ENCODE peak calls at places on chromosomes 1 and 21, in nine cellular contexts. C is hepatocyte, P is MM.1S, O is breast epithelium, T is pancreas, E is neural progenitor cell, H is AG04450, Z is cardiac fibroblast, Y is endothelial cell of umbilical vein. R is an unnamed sample.

GRCh38 chr21:29163381-29164115 is 33.1 kb downstream of the MAP3K7CL start:
- DNase-seq in O (no peak), T (no peak), H (no peak), E (no peak), Y (no peak), P (no peak), C (no peak), Z (peak), R (no peak)

GRCh38 chr1:237171564-237172485 is 129.8 kb downstream of the RYR2 start:
- DNase-seq in Z (peak), H (no peak), Y (peak), O (no peak), E (no peak), C (no peak), P (no peak), T (no peak), R (no peak)

GRCh38 chr1:5111581-5111980 is 457.2 kb downstream of the AJAP1 start:
- DNase-seq in T (no peak), C (no peak), Y (no peak), P (no peak), Z (no peak), E (no peak), H (no peak), O (no peak), R (no peak)

GRCh38 chr1:110502402-110502801 is 16.6 kb downstream of the KCNA10 start:
- DNase-seq in E (no peak), Y (no peak), H (no peak), T (no peak), Z (no peak), O (no peak), C (no peak), P (no peak), R (no peak)

GRCh38 chr1:32724678-32725594 is 22.4 kb upstream of the SYNC start:
- DNase-seq in O (no peak), H (peak), Z (peak), E (peak), P (peak), Y (peak), C (peak), T (no peak), R (peak)

GRCh38 chr1:21491483-21492170 is 17.6 kb upstream of the ALPL start:
- DNase-seq in T (no peak), O (no peak), P (no peak), Z (peak), H (no peak), C (no peak), E (no peak), Y (no peak), R (no peak)

GRCh38 chr21:42525676-42526378 is 12.2 kb downstream of the SLC37A1 start:
- DNase-seq in Z (no peak), E (no peak), T (no peak), Y (no peak), O (no peak), H (no peak), P (no peak), C (no peak), R (no peak)

GRCh38 chr21:17460094-17460493 is 52.7 kb upstream of the CXADR start:
- DNase-seq in Y (no peak), C (no peak), O (no peak), P (no peak), Z (peak), H (no peak), T (no peak), E (no peak), R (peak)

GRCh38 chr1:227947678-227948492 is at the start of gene WNT9A:
- DNase-seq in T (peak), E (peak), Z (peak), O (no peak), H (no peak), C (peak), P (no peak), Y (peak), R (no peak)

GRCh38 chr1:117512728-117513321 is 93.0 kb upstream of the TENT5C start:
- DNase-seq in P (peak), H (no peak), Y (peak), E (peak), C (peak), Z (peak), T (no peak), O (no peak), R (no peak)

GRCh38 chr1:88877382-88877825 is 14.0 kb downstream of the GTF2B start:
- DNase-seq in O (no peak), P (peak), C (peak), Y (peak), E (peak), H (no peak), Z (peak), T (no peak), R (no peak)

GRCh38 chr1:210246447-210246846 is 13.9 kb downstream of the SERTAD4 start:
- DNase-seq in Y (peak), Z (peak), O (no peak), C (no peak), H (peak), T (no peak), P (peak), E (no peak), R (no peak)

GRCh38 chr21:36576441-36576840 is 96.5 kb upstream of the CLDN14 start:
- DNase-seq in Z (no peak), O (no peak), T (no peak), Y (no peak), P (no peak), E (no peak), H (no peak), C (no peak), R (no peak)

GRCh38 chr1:109269981-109270622 is 12.8 kb downstream of the PSRC1 start:
- DNase-seq in C (no peak), O (no peak), P (no peak), E (no peak), Y (no peak), T (no peak), Z (no peak), H (no peak), R (no peak)

GRCh38 chr1:20282544-20282943 is 8.1 kb upstream of the VWA5B1 start:
- DNase-seq in T (no peak), P (no peak), O (peak), Z (no peak), C (no peak), H (no peak), E (no peak), Y (no peak), R (no peak)

GRCh38 chr1:226134170-226135058 is 52.1 kb downstream of the ACBD3 start:
- DNase-seq in O (no peak), H (no peak), C (no peak), E (no peak), P (no peak), T (no peak), Z (no peak), Y (no peak), R (no peak)

GRCh38 chr21:42309753-42310213 is 5.4 kb downstream of the TFF3 start:
- DNase-seq in T (no peak), P (peak), H (no peak), O (no peak), E (peak), C (peak), Y (peak), Z (peak), R (peak)

GRCh38 chr1:154962238-154962678 is 676 bp upstream of the PYGO2 start:
- DNase-seq in P (peak), H (no peak), Y (peak), E (peak), Z (peak), O (no peak), C (no peak), T (no peak), R (no peak)

GRCh38 chr1:90726716-90727480 is 9.8 kb upstream of the BARHL2 start:
- DNase-seq in P (no peak), H (no peak), T (no peak), O (no peak), E (peak), C (no peak), Z (no peak), Y (no peak), R (no peak)

GRCh38 chr1:160159846-160160245 is 8.4 kb downstream of the ATP1A4 start:
- DNase-seq in P (no peak), O (no peak), Y (no peak), H (no peak), T (no peak), C (no peak), Z (no peak), E (no peak), R (no peak)

GRCh38 chr1:243734311-243734700 is 115.7 kb downstream of the AKT3 start:
- DNase-seq in H (no peak), Z (peak), O (no peak), C (no peak), P (no peak), T (no peak), E (no peak), Y (no peak), R (no peak)

GRCh38 chr21:29360799-29361765 is 62.4 kb downstream of the BACH1 start:
- DNase-seq in T (peak), H (no peak), Z (no peak), P (no peak), Y (no peak), O (no peak), C (peak), E (peak), R (no peak)

GRCh38 chr1:173661763-173662162 is 7.9 kb downstream of the ANKRD45 start:
- DNase-seq in Z (no peak), O (no peak), C (no peak), H (no peak), E (no peak), T (no peak), P (no peak), Y (no peak), R (no peak)

GRCh38 chr1:182784556-182785171 is 4.9 kb upstream of the NPL start:
- DNase-seq in P (peak), Y (peak), C (peak), E (peak), Z (peak), H (no peak), O (no peak), T (no peak), R (no peak)

GRCh38 chr1:68230901-68231626 is 1.3 kb downstream of the WLS start:
- DNase-seq in E (peak), H (no peak), Y (no peak), P (peak), Z (no peak), O (peak), C (peak), T (peak), R (no peak)

GRCh38 chr1:53061859-53062714 is at the start of gene PODN:
- DNase-seq in E (peak), C (peak), Z (peak), T (no peak), Y (no peak), H (no peak), O (no peak), P (no peak), R (no peak)

GRCh38 chr1:236795757-236796719 is 946 bp downstream of the MTR start:
- DNase-seq in T (peak), O (no peak), H (no peak), P (peak), E (peak), Y (peak), Z (peak), C (peak), R (no peak)

GRCh38 chr1:20931930-20932436 is 144.9 kb upstream of the HP1BP3 start:
- DNase-seq in T (no peak), Z (no peak), C (no peak), E (no peak), H (no peak), Y (no peak), O (no peak), P (no peak), R (no peak)

GRCh38 chr21:37878946-37879660 is 37.2 kb downstream of the KCNJ6 start:
- DNase-seq in H (peak), E (no peak), Z (peak), O (no peak), Y (peak), P (no peak), T (no peak), C (peak), R (no peak)

GRCh38 chr1:206589206-206589605 is 23.1 kb downstream of the EIF2D start:
- DNase-seq in H (peak), T (no peak), O (no peak), Z (peak), E (no peak), C (peak), P (no peak), Y (peak), R (peak)

GRCh38 chr1:145690587-145691558 is 16.3 kb downstream of the PDZK1 start:
- DNase-seq in C (no peak), P (peak), Z (peak), Y (peak), E (no peak), H (peak), T (no peak), O (peak), R (no peak)

GRCh38 chr1:27887215-27888035 is 15.1 kb downstream of the THEMIS2 start:
- DNase-seq in Z (no peak), H (no peak), O (no peak), Y (no peak), T (no peak), P (no peak), C (no peak), E (no peak), R (no peak)

GRCh38 chr1:204601979-204602653 is 83.4 kb downstream of the LRRN2 start:
- DNase-seq in O (no peak), Z (no peak), C (no peak), E (no peak), Y (no peak), P (no peak), T (no peak), H (no peak), R (no peak)

GRCh38 chr1:79255421-79255820 is 248.9 kb upstream of the ADGRL4 start:
- DNase-seq in C (no peak), T (no peak), P (no peak), H (no peak), E (no peak), O (no peak), Z (no peak), Y (no peak), R (no peak)

GRCh38 chr1:91611498-91611917 is 110.9 kb downstream of the CDC7 start:
- DNase-seq in T (no peak), C (peak), E (peak), O (no peak), P (no peak), H (no peak), Y (no peak), Z (no peak), R (peak)

GRCh38 chr1:22880174-22880601 is 92.5 kb downstream of the LACTBL1 start:
- DNase-seq in C (no peak), H (no peak), Y (peak), O (no peak), T (no peak), E (no peak), Z (peak), P (no peak), R (no peak)

GRCh38 chr1:70896224-70896623 is 151.4 kb downstream of the PTGER3 start:
- DNase-seq in E (peak), T (no peak), H (no peak), O (no peak), Z (no peak), P (no peak), Y (no peak), C (no peak), R (no peak)

GRCh38 chr1:58432813-58433668 is 113.5 kb downstream of the OMA1 start:
- DNase-seq in Y (peak), O (no peak), E (peak), P (no peak), Z (peak), T (peak), C (peak), H (peak), R (peak)

GRCh38 chr1:18962121-18962721 is 5.7 kb upstream of the IFFO2 start:
- DNase-seq in Z (peak), O (peak), P (no peak), H (no peak), T (no peak), Y (no peak), C (no peak), E (no peak), R (no peak)

GRCh38 chr1:38402230-38402815 is 355.7 kb upstream of the POU3F1 start:
- DNase-seq in C (no peak), P (no peak), H (no peak), E (no peak), Y (no peak), Z (no peak), T (no peak), O (no peak), R (no peak)

DNA sequence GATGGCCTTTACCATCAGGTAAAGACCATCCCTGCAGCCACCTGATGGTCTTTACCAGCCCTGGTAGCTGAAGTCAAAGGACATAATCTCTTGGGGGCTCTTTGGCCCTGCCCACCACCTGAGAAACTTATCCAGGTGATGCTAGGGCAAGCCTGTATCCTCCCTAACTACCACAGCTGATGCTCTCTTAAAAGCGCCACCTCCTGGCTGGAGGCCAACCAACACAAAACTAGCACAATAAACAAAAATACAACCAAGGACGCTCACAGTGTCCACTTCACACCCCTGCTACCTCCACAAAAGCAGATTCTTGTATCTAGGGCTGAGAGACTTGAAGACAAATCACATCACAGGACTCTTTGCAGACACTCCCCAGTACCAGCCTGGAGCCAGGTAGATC is 357.1 kb upstream of the POU3F1 start:
- DNase-seq in P (no peak), O (no peak), Z (no peak), H (no peak), E (no peak), T (no peak), Y (no peak), C (no peak), R (no peak)
- TF ChIP-seq CTCF in P (peak), O (no peak), Z (no peak), H (no peak), E (peak), T (no peak), Y (no peak), C (no peak), R (no peak)

GRCh38 chr1:201060586-201060985 is 37.1 kb upstream of the KIF21B start:
- DNase-seq in P (no peak), T (no peak), H (no peak), C (no peak), O (no peak), E (no peak), Z (no peak), Y (no peak), R (no peak)

GRCh38 chr1:201061886-201062285 is 38.4 kb upstream of the KIF21B start:
- DNase-seq in O (no peak), Z (no peak), T (no peak), C (no peak), P (no peak), Y (no peak), E (no peak), H (no peak), R (no peak)

GRCh38 chr1:201063190-201063544 is 39.7 kb upstream of the KIF21B start:
- DNase-seq in C (no peak), O (no peak), T (no peak), Z (no peak), E (no peak), Y (no peak), H (no peak), P (no peak), R (no peak)

GRCh38 chr1:201061049-201061448 is 37.5 kb upstream of the KIF21B start:
- DNase-seq in T (peak), C (no peak), Z (no peak), H (no peak), P (no peak), O (no peak), E (no peak), Y (no peak), R (no peak)

DNA sequence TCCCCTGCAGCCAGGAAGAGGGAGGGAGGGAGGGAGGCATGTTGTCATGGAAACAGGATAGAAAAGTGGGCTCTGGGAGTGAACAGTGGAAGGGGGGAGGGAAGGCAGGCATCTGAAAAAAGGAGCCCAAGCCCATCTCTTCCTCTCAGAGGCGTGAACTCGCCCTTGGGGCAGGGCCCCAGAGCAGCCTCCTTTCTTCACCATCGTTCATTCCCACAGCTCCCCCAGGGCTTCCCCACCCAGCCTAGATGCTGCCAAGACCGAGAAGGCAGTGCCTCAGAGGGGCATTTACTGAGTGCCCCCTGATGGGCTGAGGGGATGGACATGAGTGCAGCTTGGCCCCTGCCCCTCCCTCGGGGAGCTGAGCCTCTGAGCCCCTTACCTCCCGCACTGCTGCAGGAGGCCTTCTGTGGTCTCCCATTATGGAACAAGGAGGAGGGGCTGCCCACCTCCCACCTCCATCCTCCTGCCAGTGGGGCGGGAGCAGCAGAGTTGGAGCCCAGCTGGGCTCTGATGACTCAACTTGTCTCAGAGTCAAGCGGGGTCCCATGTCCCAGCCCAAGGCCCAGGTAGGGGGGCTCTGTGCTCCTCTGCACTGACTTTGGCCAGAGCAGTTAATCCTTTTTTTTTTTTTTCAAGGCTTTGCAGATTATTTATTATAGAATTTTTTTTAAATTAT is 39.1 kb upstream of the KIF21B start:
- DNase-seq in E (peak), H (no peak), O (no peak), Z (no peak), Y (no peak), C (no peak), P (no peak), T (no peak), R (no peak)
- H3K4me3 ChIP-seq in E (no peak), H (no peak), O (no peak), Z (no peak), Y (no peak), C (no peak), P (no peak), T (no peak), R (no peak)

GRCh38 chr1:198638441-198638840 is 399 bp upstream of the PTPRC start:
- DNase-seq in E (no peak), C (no peak), H (no peak), T (no peak), P (no peak), Y (no peak), Z (no peak), O (no peak), R (no peak)

GRCh38 chr1:198637157-198637556 is 1.7 kb upstream of the PTPRC start:
- DNase-seq in E (no peak), H (no peak), O (no peak), P (no peak), C (no peak), T (no peak), Y (no peak), Z (no peak), R (no peak)

GRCh38 chr1:198639581-198640235 is 868 bp downstream of the PTPRC start:
- DNase-seq in P (peak), Z (no peak), C (no peak), H (no peak), Y (no peak), O (no peak), E (no peak), T (no peak), R (no peak)

GRCh38 chr1:198637915-198638437 is 864 bp upstream of the PTPRC start:
- DNase-seq in Y (no peak), T (no peak), H (no peak), O (no peak), Z (no peak), C (no peak), P (no peak), E (no peak), R (no peak)

DNA sequence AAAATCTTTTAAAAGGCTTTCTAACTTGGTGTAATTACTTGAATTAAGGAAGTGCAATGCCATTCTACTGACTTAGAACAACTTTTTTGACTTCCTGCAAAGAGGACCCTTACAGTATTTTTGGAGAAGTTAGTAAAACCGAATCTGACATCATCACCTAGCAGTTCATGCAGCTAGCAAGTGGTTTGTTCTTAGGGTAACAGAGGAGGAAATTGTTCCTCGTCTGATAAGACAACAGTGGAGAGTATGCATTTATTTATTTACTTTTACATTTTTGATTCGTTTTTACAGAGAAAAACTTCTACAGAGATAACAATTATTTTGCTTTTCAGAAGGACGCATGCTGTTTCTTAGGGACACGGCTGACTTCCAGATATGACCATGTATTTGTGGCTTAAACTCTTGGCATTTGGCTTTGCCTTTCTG is at the start of gene PTPRC:
- DNase-seq in T (no peak), Y (no peak), P (peak), O (no peak), E (no peak), H (no peak), C (no peak), Z (no peak), R (no peak)
- TF ChIP-seq CTCF in T (no peak), Y (no peak), P (no peak), O (no peak), E (no peak), H (no peak), C (no peak), Z (no peak), R (no peak)

GRCh38 chr1:36398370-36398977 is 766 bp upstream of the LSM10 start:
- DNase-seq in E (no peak), Y (no peak), P (no peak), T (no peak), Z (no peak), H (no peak), C (no peak), O (no peak), R (no peak)
- H3K4me3 ChIP-seq in E (peak), Y (no peak), P (peak), T (no peak), Z (no peak), H (no peak), C (no peak), O (peak), R (peak)

GRCh38 chr1:230861489-230861888 is 6.8 kb downstream of the C1orf198 start:
- DNase-seq in Z (no peak), P (no peak), T (no peak), H (no peak), C (no peak), E (peak), Y (no peak), O (no peak), R (no peak)
- TF ChIP-seq CTCF in Z (peak), P (no peak), T (no peak), H (peak), C (no peak), E (no peak), Y (no peak), O (no peak), R (peak)